ENCODE peak calls at places on chromosomes 16 and 17, in five cellular contexts. One of them, this sample, is unnamed.

GRCh38 chr17:39194089-39194984 is 3.1 kb downstream of the CACNB1 start:
- DNase-seq in neuronal stem cell: peak
- DNase-seq in H9: peak
- DNase-seq in mesenchymal stem cell: peak
- DNase-seq in trophoblast cell: peak
- DNase-seq in this sample: no peak

GRCh38 chr16:59632266-59632855 is 898.2 kb upstream of the GOT2 start:
- DNase-seq in neuronal stem cell: no peak
- DNase-seq in mesenchymal stem cell: peak
- DNase-seq in trophoblast cell: peak
- DNase-seq in H9: no peak
- DNase-seq in this sample: no peak

GRCh38 chr17:50318551-50319310 is 27.2 kb upstream of the XYLT2 start:
- DNase-seq in H9: no peak
- DNase-seq in mesenchymal stem cell: peak
- DNase-seq in neuronal stem cell: no peak
- DNase-seq in trophoblast cell: peak
- DNase-seq in this sample: no peak

GRCh38 chr17:63224644-63225043 is 221.5 kb downstream of the CYB561 start:
- DNase-seq in neuronal stem cell: no peak
- DNase-seq in mesenchymal stem cell: no peak
- DNase-seq in H9: no peak
- DNase-seq in trophoblast cell: no peak
- DNase-seq in this sample: no peak

GRCh38 chr17:34862384-34862783 is 98.9 kb downstream of the CCT6B start:
- DNase-seq in neuronal stem cell: no peak
- DNase-seq in trophoblast cell: no peak
- DNase-seq in mesenchymal stem cell: no peak
- DNase-seq in H9: no peak
- DNase-seq in this sample: no peak

GRCh38 chr17:69320908-69321238 is 6.1 kb downstream of the ABCA5 start:
- DNase-seq in trophoblast cell: no peak
- DNase-seq in neuronal stem cell: no peak
- DNase-seq in mesenchymal stem cell: no peak
- DNase-seq in H9: no peak
- DNase-seq in this sample: no peak

GRCh38 chr17:66517336-66518009 is 215.1 kb downstream of the PRKCA start:
- DNase-seq in neuronal stem cell: no peak
- DNase-seq in trophoblast cell: no peak
- DNase-seq in mesenchymal stem cell: no peak
- DNase-seq in H9: no peak
- DNase-seq in this sample: no peak

GRCh38 chr17:31067699-31068184 is 27.0 kb upstream of the NF1 start:
- DNase-seq in H9: no peak
- DNase-seq in trophoblast cell: peak
- DNase-seq in mesenchymal stem cell: peak
- DNase-seq in neuronal stem cell: no peak
- DNase-seq in this sample: no peak

GRCh38 chr17:83053021-83053778 is 26.2 kb upstream of the METRNL start:
- DNase-seq in mesenchymal stem cell: peak
- DNase-seq in neuronal stem cell: no peak
- DNase-seq in H9: peak
- DNase-seq in trophoblast cell: no peak
- DNase-seq in this sample: peak

GRCh38 chr17:1577186-1577585 is 14.6 kb upstream of the PITPNA start:
- DNase-seq in H9: peak
- DNase-seq in mesenchymal stem cell: peak
- DNase-seq in neuronal stem cell: no peak
- DNase-seq in trophoblast cell: peak
- DNase-seq in this sample: no peak

GRCh38 chr17:22305356-22306071 is 613.2 kb downstream of the KCNJ18 start:
- DNase-seq in mesenchymal stem cell: no peak
- DNase-seq in trophoblast cell: no peak
- DNase-seq in H9: no peak
- DNase-seq in neuronal stem cell: no peak
- DNase-seq in this sample: no peak

GRCh38 chr17:19298561-19299213 is 61.5 kb downstream of the EPN2 start:
- DNase-seq in trophoblast cell: no peak
- DNase-seq in H9: no peak
- DNase-seq in neuronal stem cell: no peak
- DNase-seq in mesenchymal stem cell: peak
- DNase-seq in this sample: no peak

GRCh38 chr17:19294443-19294842 is 57.3 kb downstream of the EPN2 start:
- DNase-seq in trophoblast cell: no peak
- DNase-seq in neuronal stem cell: no peak
- DNase-seq in mesenchymal stem cell: no peak
- DNase-seq in H9: no peak
- DNase-seq in this sample: no peak

GRCh38 chr17:19299214-19299747 is 62.1 kb downstream of the EPN2 start:
- DNase-seq in mesenchymal stem cell: no peak
- DNase-seq in neuronal stem cell: no peak
- DNase-seq in trophoblast cell: no peak
- DNase-seq in H9: no peak
- DNase-seq in this sample: no peak

GRCh38 chr17:19295478-19296200 is 58.5 kb downstream of the EPN2 start:
- DNase-seq in H9: no peak
- DNase-seq in trophoblast cell: no peak
- DNase-seq in neuronal stem cell: no peak
- DNase-seq in mesenchymal stem cell: no peak
- DNase-seq in this sample: no peak

GRCh38 chr17:19296786-19297778 is 59.9 kb downstream of the EPN2 start:
- DNase-seq in H9: no peak
- DNase-seq in trophoblast cell: no peak
- DNase-seq in mesenchymal stem cell: peak
- DNase-seq in neuronal stem cell: no peak
- DNase-seq in this sample: no peak
- H2BK12ac ChIP-seq in H9: no peak
- H2BK12ac ChIP-seq in trophoblast cell: no peak
- H2BK12ac ChIP-seq in mesenchymal stem cell: peak
- H2BK12ac ChIP-seq in neuronal stem cell: no peak
- H2BK12ac ChIP-seq in this sample: no peak

DNA sequence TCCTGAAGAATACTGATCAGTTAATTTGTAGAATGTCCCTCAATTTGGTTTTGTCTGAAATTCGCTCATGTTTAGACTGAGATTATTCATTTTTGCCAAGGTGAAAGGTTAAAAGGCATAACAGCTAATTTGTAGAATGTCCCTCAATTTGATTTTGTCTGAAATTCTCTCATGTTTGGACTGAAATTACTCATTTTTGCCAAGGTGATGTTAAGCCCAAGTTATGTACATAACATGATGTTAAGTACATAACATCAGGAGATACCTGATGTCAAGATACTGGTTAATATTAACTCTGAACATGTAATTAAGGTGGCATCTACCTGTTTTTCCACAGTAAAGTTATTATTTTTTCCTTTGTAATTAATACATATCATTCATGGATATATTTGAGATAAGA is 243.4 kb upstream of the PMFBP1 start:
- DNase-seq in neuronal stem cell: no peak
- DNase-seq in mesenchymal stem cell: no peak
- DNase-seq in trophoblast cell: no peak
- DNase-seq in H9: no peak
- DNase-seq in this sample: no peak
- H2BK12ac ChIP-seq in neuronal stem cell: no peak
- H2BK12ac ChIP-seq in mesenchymal stem cell: no peak
- H2BK12ac ChIP-seq in trophoblast cell: no peak
- H2BK12ac ChIP-seq in H9: no peak
- H2BK12ac ChIP-seq in this sample: no peak

DNA sequence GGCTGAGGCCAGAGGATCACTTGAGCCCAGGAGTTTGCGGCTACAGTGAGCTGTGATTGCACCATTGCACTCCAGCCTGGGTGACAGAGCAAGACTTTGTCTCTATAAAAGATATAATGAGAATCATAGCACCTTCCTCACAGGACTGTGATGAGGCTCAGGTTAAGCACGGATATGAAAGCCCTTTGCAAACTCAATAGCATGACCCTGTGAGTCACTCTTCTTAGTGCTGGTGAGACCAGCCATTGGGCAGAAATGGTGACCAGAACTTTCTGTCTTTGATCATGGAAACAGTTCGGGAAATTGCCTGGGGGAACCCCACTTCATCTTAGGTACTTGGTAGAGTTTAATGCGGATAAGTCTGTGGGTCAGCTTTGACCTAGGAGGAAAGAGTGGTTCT is 144.2 kb downstream of the PRKCB start:
- DNase-seq in H9: no peak
- DNase-seq in trophoblast cell: no peak
- DNase-seq in mesenchymal stem cell: no peak
- DNase-seq in neuronal stem cell: no peak
- DNase-seq in this sample: no peak
- H2BK12ac ChIP-seq in H9: no peak
- H2BK12ac ChIP-seq in trophoblast cell: no peak
- H2BK12ac ChIP-seq in mesenchymal stem cell: no peak
- H2BK12ac ChIP-seq in neuronal stem cell: no peak
- H2BK12ac ChIP-seq in this sample: no peak

GRCh38 chr16:11400076-11400475 is 54.8 kb downstream of the RMI2 start:
- DNase-seq in neuronal stem cell: no peak
- DNase-seq in trophoblast cell: no peak
- DNase-seq in mesenchymal stem cell: no peak
- DNase-seq in H9: no peak
- DNase-seq in this sample: no peak
- H2BK12ac ChIP-seq in neuronal stem cell: no peak
- H2BK12ac ChIP-seq in trophoblast cell: no peak
- H2BK12ac ChIP-seq in mesenchymal stem cell: no peak
- H2BK12ac ChIP-seq in H9: no peak
- H2BK12ac ChIP-seq in this sample: no peak

DNA sequence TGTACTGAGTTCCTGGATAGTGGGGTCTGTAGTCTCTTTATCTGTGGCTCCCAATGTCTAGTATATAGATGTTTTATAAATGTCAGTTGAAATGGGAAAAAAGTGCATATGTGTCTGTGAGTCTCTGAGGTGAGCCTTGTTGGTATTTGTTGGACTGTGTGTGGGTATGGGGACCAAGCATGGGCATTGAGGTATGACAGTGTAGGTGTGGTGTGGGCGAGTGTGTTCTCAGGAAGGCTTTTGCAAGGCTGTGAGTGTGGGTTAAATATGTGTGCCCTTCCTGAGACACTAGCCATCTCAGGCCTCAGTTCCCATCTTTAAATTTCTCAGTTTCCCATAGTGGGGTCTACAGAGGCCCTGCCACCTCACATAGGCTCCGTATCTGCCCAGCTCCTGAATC is 440.2 kb upstream of the CCL2 start:
- DNase-seq in neuronal stem cell: no peak
- DNase-seq in trophoblast cell: no peak
- DNase-seq in mesenchymal stem cell: no peak
- DNase-seq in H9: no peak
- DNase-seq in this sample: no peak
- H2BK12ac ChIP-seq in neuronal stem cell: no peak
- H2BK12ac ChIP-seq in trophoblast cell: no peak
- H2BK12ac ChIP-seq in mesenchymal stem cell: no peak
- H2BK12ac ChIP-seq in H9: no peak
- H2BK12ac ChIP-seq in this sample: no peak

DNA sequence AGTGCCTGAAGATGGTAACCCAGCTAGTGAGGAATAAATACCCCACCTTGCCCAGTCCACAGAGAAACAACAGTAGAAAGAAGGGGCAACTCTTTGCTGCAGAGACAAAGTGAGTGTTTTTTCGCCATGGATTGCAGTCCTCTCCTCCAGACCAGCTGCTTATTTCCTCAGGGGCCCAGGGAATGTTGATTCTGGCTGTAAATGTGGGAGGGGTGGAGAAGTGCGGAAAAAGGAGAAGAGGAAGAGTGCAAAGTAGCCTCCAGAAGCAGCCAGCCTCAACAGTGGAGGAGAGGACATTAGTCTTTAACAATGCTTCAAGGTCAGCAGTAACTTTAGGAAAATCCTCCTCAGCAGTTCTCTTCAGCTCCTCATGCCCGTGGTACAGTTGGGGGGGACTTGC is 8.1 kb upstream of the PHLPP2 start:
- DNase-seq in trophoblast cell: no peak
- DNase-seq in H9: no peak
- DNase-seq in mesenchymal stem cell: no peak
- DNase-seq in neuronal stem cell: no peak
- DNase-seq in this sample: no peak
- H2BK12ac ChIP-seq in trophoblast cell: no peak
- H2BK12ac ChIP-seq in H9: no peak
- H2BK12ac ChIP-seq in mesenchymal stem cell: no peak
- H2BK12ac ChIP-seq in neuronal stem cell: no peak
- H2BK12ac ChIP-seq in this sample: no peak

GRCh38 chr16:86029131-86029741 is 130.3 kb downstream of the IRF8 start:
- DNase-seq in mesenchymal stem cell: peak
- DNase-seq in trophoblast cell: no peak
- DNase-seq in neuronal stem cell: no peak
- DNase-seq in H9: no peak
- DNase-seq in this sample: no peak
- H2BK12ac ChIP-seq in mesenchymal stem cell: peak
- H2BK12ac ChIP-seq in trophoblast cell: no peak
- H2BK12ac ChIP-seq in neuronal stem cell: no peak
- H2BK12ac ChIP-seq in H9: no peak
- H2BK12ac ChIP-seq in this sample: no peak

GRCh38 chr17:72176902-72177660 is 56.3 kb downstream of the SOX9 start:
- DNase-seq in trophoblast cell: no peak
- DNase-seq in neuronal stem cell: no peak
- DNase-seq in mesenchymal stem cell: no peak
- DNase-seq in H9: no peak
- DNase-seq in this sample: no peak

GRCh38 chr17:72175787-72176515 is 55.1 kb downstream of the SOX9 start:
- DNase-seq in trophoblast cell: no peak
- DNase-seq in mesenchymal stem cell: no peak
- DNase-seq in H9: no peak
- DNase-seq in neuronal stem cell: no peak
- DNase-seq in this sample: no peak

GRCh38 chr17:72175263-72175662 is 54.4 kb downstream of the SOX9 start:
- DNase-seq in neuronal stem cell: no peak
- DNase-seq in H9: no peak
- DNase-seq in mesenchymal stem cell: no peak
- DNase-seq in trophoblast cell: no peak
- DNase-seq in this sample: no peak

GRCh38 chr17:72177738-72178137 is 56.9 kb downstream of the SOX9 start:
- DNase-seq in neuronal stem cell: no peak
- DNase-seq in trophoblast cell: no peak
- DNase-seq in H9: no peak
- DNase-seq in mesenchymal stem cell: no peak
- DNase-seq in this sample: no peak

GRCh38 chr17:72176516-72176851 is 55.7 kb downstream of the SOX9 start:
- DNase-seq in H9: no peak
- DNase-seq in mesenchymal stem cell: no peak
- DNase-seq in trophoblast cell: no peak
- DNase-seq in neuronal stem cell: no peak
- DNase-seq in this sample: no peak
- H2BK12ac ChIP-seq in H9: no peak
- H2BK12ac ChIP-seq in mesenchymal stem cell: no peak
- H2BK12ac ChIP-seq in trophoblast cell: no peak
- H2BK12ac ChIP-seq in neuronal stem cell: no peak
- H2BK12ac ChIP-seq in this sample: no peak

DNA sequence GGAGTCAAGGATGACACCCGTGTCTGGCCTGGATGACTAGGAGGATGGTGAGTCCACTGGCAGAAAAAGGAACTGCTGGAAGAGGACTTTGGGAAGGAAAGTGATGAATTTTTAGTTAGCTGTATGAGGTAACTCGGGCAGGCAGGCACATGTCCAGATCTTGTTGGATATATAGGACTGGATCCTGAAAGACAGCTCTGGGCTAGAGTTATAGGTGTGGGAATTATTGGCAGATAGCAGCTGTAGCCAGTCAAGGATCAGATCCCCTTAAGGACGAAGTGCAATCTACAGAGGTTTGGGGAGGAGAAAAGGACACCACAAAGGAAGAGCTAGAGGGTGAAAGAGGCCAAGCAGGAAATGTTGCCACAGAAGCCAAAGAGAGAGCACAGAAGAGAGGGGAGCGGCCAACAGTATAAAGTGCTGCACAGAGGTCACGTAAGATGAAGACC is 10.1 kb downstream of the CYB5D1 start:
- DNase-seq in neuronal stem cell: no peak
- DNase-seq in H9: no peak
- DNase-seq in mesenchymal stem cell: no peak
- DNase-seq in trophoblast cell: no peak
- DNase-seq in this sample: no peak
- H2BK12ac ChIP-seq in neuronal stem cell: no peak
- H2BK12ac ChIP-seq in H9: no peak
- H2BK12ac ChIP-seq in mesenchymal stem cell: no peak
- H2BK12ac ChIP-seq in trophoblast cell: no peak
- H2BK12ac ChIP-seq in this sample: no peak

This sample was measured in H1.